ENCODE peak calls at places on chromosomes 12 and 14, in five cellular contexts. O is GM13976, H is tibial artery, L is IMR-90, M is heart left ventricle. K is an unnamed sample.

GRCh38 chr12:102811125-102811737 is 105.8 kb downstream of the PAH start:
- DNase-seq in O (peak; percentile 26), H (no peak), L (no peak), M (no peak), K (peak; percentile 7)

GRCh38 chr14:74525361-74525851 is 31.8 kb downstream of the ISCA2 start:
- DNase-seq in O (no peak), H (no peak), L (no peak), M (no peak), K (peak; percentile 10)

GRCh38 chr12:92487138-92487485 is 215.7 kb upstream of the PLEKHG7 start:
- DNase-seq in O (no peak), H (no peak), L (no peak), M (no peak), K (no peak)

GRCh38 chr14:86087377-86087776 is 557.4 kb downstream of the FLRT2 start:
- DNase-seq in O (no peak), H (no peak), L (no peak), M (no peak), K (no peak)

GRCh38 chr12:125259525-125259924 is 194.3 kb downstream of the AACS start:
- DNase-seq in O (no peak), H (no peak), L (no peak), M (no peak), K (no peak)

GRCh38 chr12:103765322-103765721 is 75.7 kb downstream of the NT5DC3 start:
- DNase-seq in O (no peak), H (no peak), L (no peak), M (no peak), K (no peak)

GRCh38 chr12:132998742-132999141 is 12.6 kb downstream of the ZNF26 start:
- DNase-seq in O (no peak), H (no peak), L (no peak), M (no peak), K (no peak)

GRCh38 chr12:95396849-95397498 is 77.0 kb upstream of the METAP2 start:
- DNase-seq in O (no peak), H (no peak), L (peak; percentile 68), M (no peak), K (no peak)

GRCh38 chr12:87656311-87656710 is 372.9 kb downstream of the C12orf50 start:
- DNase-seq in O (no peak), H (no peak), L (no peak), M (no peak), K (no peak)

GRCh38 chr14:64708148-64709004 is 4.2 kb downstream of the PLEKHG3 start:
- DNase-seq in O (no peak), H (peak; percentile 59), L (peak; percentile 44), M (peak; percentile 65), K (no peak)

GRCh38 chr12:52627395-52628110 is 9.2 kb upstream of the KRT73 start:
- DNase-seq in O (no peak), H (no peak), L (no peak), M (no peak), K (no peak)

GRCh38 chr14:105073720-105074600 is 8.7 kb upstream of the GPR132 start:
- DNase-seq in O (no peak), H (no peak), L (no peak), M (no peak), K (no peak)

GRCh38 chr12:97167598-97167997 is 260.5 kb downstream of the NEDD1 start:
- DNase-seq in O (no peak), H (no peak), L (no peak), M (no peak), K (no peak)

GRCh38 chr12:132375747-132376463 is 46.5 kb upstream of the GALNT9 start:
- DNase-seq in O (no peak), H (no peak), L (no peak), M (no peak), K (no peak)

GRCh38 chr12:46887870-46888269 is 62.1 kb upstream of the SLC38A4 start:
- DNase-seq in O (no peak), H (no peak), L (no peak), M (no peak), K (no peak)

GRCh38 chr12:52390739-52391617 is 5.5 kb upstream of the KRT84 start:
- DNase-seq in O (no peak), H (no peak), L (peak; percentile 13), M (no peak), K (no peak)

GRCh38 chr12:76688627-76689026 is 75.3 kb upstream of the ZDHHC17 start:
- DNase-seq in O (no peak), H (no peak), L (no peak), M (no peak), K (no peak)

GRCh38 chr12:46985816-46986215 is 93.6 kb upstream of the PCED1B start:
- DNase-seq in O (no peak), H (no peak), L (no peak), M (no peak), K (no peak)

GRCh38 chr14:105505101-105505500 is 14.1 kb downstream of the TEDC1 start:
- DNase-seq in O (no peak), H (no peak), L (no peak), M (no peak), K (no peak)

GRCh38 chr14:52080171-52080800 is 11.4 kb upstream of the NID2 start:
- DNase-seq in O (no peak), H (no peak), L (peak; percentile 77), M (no peak), K (no peak)

GRCh38 chr14:67819563-67820411 is at the start of gene RAD51B:
- DNase-seq in O (peak; percentile 85), H (peak; percentile 88), L (peak; percentile 79), M (peak; percentile 88), K (peak; percentile 64)

GRCh38 chr14:74569826-74570591 is 42.0 kb downstream of the LTBP2 start:
- DNase-seq in O (no peak), H (no peak), L (peak; percentile 21), M (peak; percentile 29), K (no peak)

GRCh38 chr12:80053048-80053790 is 46.1 kb upstream of the OTOGL start:
- DNase-seq in O (no peak), H (peak; percentile 81), L (peak; percentile 96), M (peak; percentile 62), K (no peak)

GRCh38 chr12:106126441-106127288 is 12.1 kb downstream of the NUAK1 start:
- DNase-seq in O (no peak), H (no peak), L (peak; percentile 80), M (no peak), K (no peak)

GRCh38 chr12:132730353-132730752 is 19.7 kb downstream of the PGAM5 start:
- DNase-seq in O (no peak), H (no peak), L (no peak), M (no peak), K (no peak)

GRCh38 chr12:25712169-25712568 is 159.1 kb upstream of the LMNTD1 start:
- DNase-seq in O (no peak), H (no peak), L (no peak), M (no peak), K (peak; percentile 49)

GRCh38 chr12:86264451-86265328 is 8.5 kb upstream of the MGAT4C start:
- DNase-seq in O (no peak), H (no peak), L (no peak), M (peak; percentile 20), K (no peak)

GRCh38 chr12:34398706-34399630 is 376.7 kb downstream of the ALG10 start:
- DNase-seq in O (peak; percentile 9), H (peak; percentile 9), L (no peak), M (peak; percentile 14), K (no peak)

GRCh38 chr14:68520637-68521556 is 272.0 kb downstream of the ZFP36L1 start:
- DNase-seq in O (no peak), H (no peak), L (no peak), M (no peak), K (no peak)

GRCh38 chr14:100791995-100792394 is 33.9 kb upstream of the MEG3 start:
- DNase-seq in O (no peak), H (no peak), L (no peak), M (peak; percentile 13), K (no peak)

GRCh38 chr14:21913759-21914158 is 240.1 kb upstream of the OR4E1 start:
- DNase-seq in O (peak; percentile 8), H (peak; percentile 33), L (peak; percentile 38), M (no peak), K (peak; percentile 55)
- TF ChIP-seq CTCF in O (peak; percentile 65), H (no peak), L (peak; percentile 37), M (peak; percentile 46), K (peak; percentile 78)

GRCh38 chr14:76641541-76641940 is 119.7 kb upstream of the VASH1 start:
- DNase-seq in O (no peak), H (no peak), L (no peak), M (no peak), K (no peak)

GRCh38 chr14:76647699-76648298 is 113.5 kb upstream of the VASH1 start:
- DNase-seq in O (peak; percentile 69), H (no peak), L (peak; percentile 59), M (no peak), K (peak; percentile 27)

GRCh38 chr14:76639606-76640272 is 121.5 kb upstream of the VASH1 start:
- DNase-seq in O (no peak), H (no peak), L (no peak), M (no peak), K (no peak)

GRCh38 chr14:76640923-76641395 is 120.3 kb upstream of the VASH1 start:
- DNase-seq in O (no peak), H (no peak), L (no peak), M (no peak), K (no peak)

GRCh38 chr14:76644875-76645518 is 116.3 kb upstream of the VASH1 start:
- DNase-seq in O (peak; percentile 61), H (no peak), L (peak; percentile 12), M (peak; percentile 45), K (no peak)
- TF ChIP-seq CTCF in O (peak; percentile 62), H (peak; percentile 15), L (peak; percentile 46), M (no peak), K (peak; percentile 64)

DNA sequence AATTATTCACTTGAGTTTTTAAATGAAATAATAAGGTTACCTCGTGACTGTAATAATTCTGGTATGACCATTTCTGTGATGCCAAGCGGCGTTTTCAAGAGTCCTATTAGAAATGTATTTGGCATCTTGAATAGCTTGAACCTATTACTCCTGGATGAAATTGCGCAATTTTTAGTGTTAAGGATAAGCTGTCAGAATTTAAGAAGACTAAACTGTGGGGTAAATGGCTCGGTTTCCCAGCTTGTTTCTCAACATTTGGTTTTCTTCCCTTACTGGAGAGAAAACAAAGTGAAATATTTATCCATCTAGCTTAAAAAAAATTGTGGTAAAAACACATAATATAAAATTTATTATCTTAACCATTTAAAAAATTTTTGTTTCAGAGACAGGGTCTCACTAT is 26.8 kb downstream of the PCNX1 start:
- DNase-seq in O (no peak), H (no peak), L (peak; percentile 20), M (no peak), K (no peak)
- TF ChIP-seq CTCF in O (no peak), H (no peak), L (no peak), M (no peak), K (no peak)

DNA sequence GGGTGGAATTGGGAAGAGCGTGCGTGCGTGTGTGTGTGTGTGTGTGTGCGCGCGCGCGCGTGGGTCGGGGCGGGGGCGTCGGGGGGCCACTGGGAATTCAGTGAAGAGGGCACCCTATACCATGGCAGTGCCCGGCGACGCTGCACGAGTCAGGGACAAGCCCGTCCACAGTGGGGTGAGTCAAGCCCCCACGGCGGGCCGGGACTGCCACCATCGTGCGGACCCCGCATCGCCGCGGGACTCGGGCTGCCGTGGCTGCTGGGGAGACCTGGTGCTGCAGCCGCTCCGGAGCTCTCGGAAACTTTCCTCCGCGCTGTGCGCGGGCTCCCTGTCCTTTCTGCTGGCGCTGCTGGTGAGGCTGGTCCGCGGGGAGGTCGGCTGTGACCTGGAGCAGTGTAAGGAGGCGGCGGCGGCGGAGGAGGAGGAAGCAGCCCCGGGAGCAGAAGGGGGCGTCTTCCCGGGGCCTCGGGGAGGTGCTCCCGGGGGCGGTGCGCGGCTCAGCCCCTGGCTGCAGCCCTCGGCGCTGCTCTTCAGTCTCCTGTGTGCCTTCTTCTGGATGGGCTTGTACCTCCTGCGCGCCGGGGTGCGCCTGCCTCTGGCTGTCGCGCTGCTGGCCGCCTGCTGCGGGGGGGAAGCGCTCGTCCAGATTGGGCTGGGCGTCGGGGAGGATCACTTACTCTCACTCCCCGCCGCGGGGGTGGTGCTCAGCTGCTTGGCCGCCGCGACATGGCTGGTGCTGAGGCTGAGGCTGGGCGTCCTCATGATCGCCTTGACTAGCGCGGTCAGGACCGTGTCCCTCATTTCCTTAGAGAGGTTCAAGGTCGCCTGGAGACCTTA is 1.0 kb downstream of the PDE3A start:
- DNase-seq in O (peak; percentile 35), H (peak; percentile 80), L (peak; percentile 39), M (peak; percentile 92), K (no peak)
- TF ChIP-seq CTCF in O (no peak), H (peak; percentile 47), L (no peak), M (peak; percentile 22), K (no peak)

K was measured in GM12864.